ENCODE peak calls at places on chromosomes 13 and 19, in nine cellular contexts. Q is NCI-H1092, X is COR-L47, I is RWPE1, F is B cell, J is thoracic aorta, B is AG09319, R is A549, M is fibroblast of the aortic adventitia. G is an unnamed sample.

GRCh38 chr13:23598371-23598770 is 28.2 kb downstream of the TNFRSF19 start:
- DNase-seq in M (no peak), B (no peak), J (no peak), I (no peak), F (no peak), Q (no peak), X (no peak), R (no peak), G (no peak)

GRCh38 chr13:95865080-95865597 is 188.1 kb downstream of the UGGT2 start:
- DNase-seq in F (no peak), M (no peak), J (no peak), I (no peak), X (no peak), B (no peak), Q (no peak), R (no peak), G (no peak)

GRCh38 chr13:29920018-29920643 is 69.7 kb upstream of the UBL3 start:
- DNase-seq in F (no peak), B (no peak), X (peak; percentile 39), Q (no peak), R (no peak), J (no peak), M (no peak), I (no peak), G (no peak)

GRCh38 chr19:4456566-4456842 is 1.1 kb downstream of the UBXN6 start:
- DNase-seq in B (no peak), Q (peak; percentile 15), I (peak; percentile 52), M (peak; percentile 68), R (no peak), J (no peak), F (no peak), X (no peak), G (no peak)

GRCh38 chr19:45498411-45499195 is at the start of gene PPM1N:
- DNase-seq in M (no peak), R (no peak), J (no peak), F (peak; percentile 66), X (peak; percentile 31), Q (no peak), B (no peak), I (no peak), G (no peak)

GRCh38 chr13:41284512-41285288 is 21.3 kb upstream of the MTRF1 start:
- DNase-seq in J (no peak), X (no peak), M (peak; percentile 89), I (peak; percentile 84), F (no peak), Q (no peak), R (peak; percentile 94), B (peak; percentile 90), G (no peak)

GRCh38 chr13:110726726-110727125 is 13.2 kb downstream of the ING1 start:
- DNase-seq in R (no peak), M (no peak), X (no peak), B (no peak), I (no peak), Q (no peak), J (no peak), F (no peak), G (no peak)

GRCh38 chr19:5805465-5806132 is 732 bp downstream of the NRTN start:
- DNase-seq in F (peak; percentile 63), X (peak; percentile 79), B (no peak), R (peak; percentile 62), Q (peak; percentile 74), I (peak; percentile 60), M (peak; percentile 24), J (no peak), G (no peak)

GRCh38 chr13:108096301-108096700 is 119.0 kb downstream of the LIG4 start:
- DNase-seq in R (no peak), I (no peak), F (no peak), B (no peak), M (no peak), Q (no peak), X (no peak), J (no peak), G (no peak)

GRCh38 chr13:111610077-111610476 is 289.6 kb downstream of the TEX29 start:
- DNase-seq in B (no peak), M (no peak), J (no peak), R (no peak), Q (no peak), F (no peak), I (no peak), X (peak; percentile 28), G (no peak)

GRCh38 chr13:49926019-49926418 is 10.1 kb downstream of the SPRYD7 start:
- DNase-seq in Q (no peak), B (no peak), J (no peak), M (no peak), I (no peak), R (no peak), X (no peak), F (no peak), G (no peak)

GRCh38 chr19:13044160-13044853 is 49.0 kb downstream of the NFIX start:
- DNase-seq in J (no peak), X (peak; percentile 77), I (no peak), Q (no peak), R (no peak), M (peak; percentile 51), F (no peak), B (no peak), G (no peak)

GRCh38 chr19:30881986-30882385 is 467.2 kb downstream of the TSHZ3 start:
- DNase-seq in M (no peak), R (no peak), X (no peak), I (no peak), J (no peak), Q (no peak), B (no peak), F (no peak), G (no peak)

GRCh38 chr19:33412617-33413425 is 39.3 kb downstream of the CEBPG start:
- DNase-seq in X (no peak), I (no peak), R (no peak), F (no peak), J (no peak), Q (no peak), B (no peak), M (no peak), G (no peak)

GRCh38 chr19:53019684-53020083 is 6.0 kb downstream of the ERVV-1 start:
- DNase-seq in F (no peak), M (no peak), B (no peak), R (no peak), X (no peak), Q (no peak), J (no peak), I (no peak), G (no peak)

GRCh38 chr19:40594657-40595077 is 6.5 kb upstream of the LTBP4 start:
- DNase-seq in M (no peak), I (no peak), J (no peak), Q (no peak), F (no peak), B (no peak), X (no peak), R (peak; percentile 73), G (no peak)

GRCh38 chr19:35509018-35509652 is 4.3 kb downstream of the DMKN start:
- DNase-seq in Q (no peak), R (peak; percentile 53), F (no peak), B (no peak), I (peak; percentile 82), J (no peak), M (no peak), X (no peak), G (peak; percentile 32)

GRCh38 chr19:35692010-35692409 is 12.3 kb upstream of the ZBTB32 start:
- DNase-seq in M (no peak), J (no peak), B (no peak), R (no peak), X (no peak), F (no peak), Q (no peak), I (no peak), G (no peak)

GRCh38 chr13:25262261-25262660 is 25.0 kb downstream of the MTMR6 start:
- DNase-seq in M (no peak), F (no peak), R (no peak), X (no peak), I (no peak), B (no peak), J (no peak), Q (no peak), G (no peak)

G was measured in GM18507.